ENCODE peak calls at places on chromosomes 7 and 10, in four cellular contexts. V is left ventricle myocardium inferior, Z is hepatocyte, M is transverse colon. L is an unnamed sample. For H3K36me3, the result is how much of the 10 kb centered on the place peaks cover.

GRCh38 chr10:72764151-72764550 is 72.2 kb downstream of the MCU start:
- DNase-seq in V (no peak), Z (no peak), M (no peak), L (no peak)

GRCh38 chr10:131019696-131020095 is 291.8 kb downstream of the TCERG1L start:
- DNase-seq in V (no peak), Z (no peak), M (no peak), L (no peak)

GRCh38 chr7:30563326-30563942 is 31.2 kb upstream of the GARS1 start:
- DNase-seq in V (no peak), Z (no peak), M (no peak), L (peak)

GRCh38 chr7:40221836-40222235 is 87.0 kb downstream of the SUGCT start:
- DNase-seq in V (no peak), Z (peak), M (no peak), L (peak)

GRCh38 chr10:44805461-44806210 is 105.5 kb upstream of the TMEM72 start:
- DNase-seq in V (peak), Z (no peak), M (no peak), L (no peak)

GRCh38 chr7:41448104-41448503 is 254.8 kb downstream of the INHBA start:
- DNase-seq in V (no peak), Z (no peak), M (no peak), L (no peak)

GRCh38 chr10:48447356-48448215 is 141.1 kb downstream of the MAPK8 start:
- DNase-seq in V (no peak), Z (no peak), M (no peak), L (no peak)

GRCh38 chr7:10138087-10138854 is 835.4 kb upstream of the PHF14 start:
- DNase-seq in V (no peak), Z (no peak), M (no peak), L (no peak)

GRCh38 chr10:60238408-60239100 is 151.1 kb downstream of the ANK3 start:
- DNase-seq in V (no peak), Z (peak), M (no peak), L (peak)

GRCh38 chr7:131488361-131488760 is 68.1 kb downstream of the PODXL start:
- DNase-seq in V (no peak), Z (no peak), M (no peak), L (no peak)

GRCh38 chr7:148911626-148912025 is 27.5 kb upstream of the EZH2 start:
- DNase-seq in V (no peak), Z (no peak), M (no peak), L (no peak)

GRCh38 chr10:131975003-131975402 is 6.7 kb downstream of the BNIP3 start:
- DNase-seq in V (no peak), Z (no peak), M (no peak), L (no peak)

GRCh38 chr10:3772349-3773222 is 12.4 kb downstream of the KLF6 start:
- DNase-seq in V (no peak), Z (no peak), M (no peak), L (no peak)

GRCh38 chr10:103661951-103662405 is 168.5 kb downstream of the NEURL1 start:
- DNase-seq in V (no peak), Z (no peak), M (no peak), L (no peak)

GRCh38 chr10:103663802-103664201 is 170.3 kb downstream of the NEURL1 start:
- DNase-seq in V (peak), Z (no peak), M (no peak), L (peak)

GRCh38 chr10:103659674-103660363 is 166.3 kb downstream of the NEURL1 start:
- DNase-seq in V (peak), Z (peak), M (peak), L (peak)

GRCh38 chr10:103660364-103661197 is 167.1 kb downstream of the NEURL1 start:
- DNase-seq in V (peak), Z (no peak), M (no peak), L (peak)

GRCh38 chr10:103661198-103661950 is 167.9 kb downstream of the NEURL1 start:
- DNase-seq in V (peak), Z (peak), M (peak), L (peak)
- H3K4me3 ChIP-seq in V (peak), Z (peak), M (peak), L (peak)

GRCh38 chr7:44114586-44115310 is 8.6 kb downstream of the POLD2 start:
- DNase-seq in V (peak), Z (no peak), M (no peak), L (no peak)

GRCh38 chr7:44113764-44114354 is 9.5 kb downstream of the POLD2 start:
- DNase-seq in V (no peak), Z (no peak), M (no peak), L (no peak)

GRCh38 chr7:44117801-44118429 is 5.4 kb downstream of the POLD2 start:
- DNase-seq in V (no peak), Z (no peak), M (no peak), L (no peak)

GRCh38 chr7:44116789-44117666 is 6.3 kb downstream of the POLD2 start:
- DNase-seq in V (no peak), Z (no peak), M (no peak), L (no peak)

GRCh38 chr7:44116087-44116788 is 7.1 kb downstream of the POLD2 start:
- DNase-seq in V (no peak), Z (no peak), M (no peak), L (no peak)
- H3K36me3 ChIP-seq in V (under half), Z (under half), M (under half), L (half or more)

DNA sequence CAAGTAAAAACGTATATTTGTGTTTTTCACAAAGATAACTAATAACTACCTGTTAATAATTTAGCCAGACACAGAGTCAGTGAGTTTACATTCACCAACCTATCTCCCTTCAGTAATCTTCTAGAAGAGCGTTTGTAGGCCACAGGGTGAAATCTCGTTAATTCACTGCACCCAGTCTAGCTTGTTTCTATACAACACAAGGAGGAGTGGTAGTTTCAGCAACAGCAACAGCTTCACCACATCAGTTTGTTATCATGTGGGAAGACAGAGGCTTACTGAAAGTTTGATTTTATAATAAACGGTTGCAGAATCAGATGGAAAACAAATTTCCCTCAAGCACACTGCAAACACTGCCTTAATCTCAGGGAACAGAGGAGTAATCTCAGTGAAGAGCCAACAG is 2.6 kb downstream of the COBL start:
- DNase-seq in V (no peak), Z (no peak), M (no peak), L (no peak)
- H3K4me3 ChIP-seq in V (no peak), Z (no peak), M (no peak), L (no peak)

GRCh38 chr7:150722403-150723065 is 6.1 kb downstream of the GIMAP1 start:
- DNase-seq in V (no peak), Z (no peak), M (no peak), L (no peak)
- H3K36me3 ChIP-seq in V (under half), Z (under half), M (under half), L (under half)

GRCh38 chr7:133770863-133771492 is 356.2 kb upstream of the LRGUK start:
- DNase-seq in V (no peak), Z (peak), M (no peak), L (no peak)
- H3K4me3 ChIP-seq in V (no peak), Z (no peak), M (no peak), L (no peak)

DNA sequence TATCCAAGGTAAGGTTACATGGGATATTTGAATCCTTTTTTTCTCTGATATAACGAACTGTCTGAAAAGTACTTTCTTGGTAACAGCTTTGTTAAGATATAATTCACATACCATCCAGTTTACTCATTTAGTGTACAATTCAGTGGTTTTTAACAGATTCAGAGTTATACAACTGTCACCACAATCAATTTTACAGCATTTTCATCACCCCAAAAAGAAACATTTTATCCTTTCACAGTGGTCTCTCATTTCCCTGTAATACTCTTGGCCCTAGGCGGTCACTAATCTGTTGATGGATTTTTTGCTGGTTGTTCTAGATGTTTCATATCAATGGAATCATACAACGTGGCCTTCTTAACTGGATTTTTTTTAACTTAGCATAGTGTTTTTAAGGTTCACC is 91.6 kb downstream of the GLCCI1 start:
- DNase-seq in V (no peak), Z (no peak), M (no peak), L (no peak)
- H3K36me3 ChIP-seq in V (under half), Z (under half), M (under half), L (under half)

L was measured in MG63.